ENCODE peak calls at places on chromosomes 11 and 22, in eight cellular contexts. T is GM23338, A is colonic mucosa, G is astrocyte of the spinal cord, D is HFF-Myc, E is AG09309, R is body of pancreas, Q is Peyer's patch. Z is an unnamed sample.

GRCh38 chr11:115637842-115638241 is 133.6 kb upstream of the CADM1 start:
- DNase-seq in E (no peak), R (no peak), A (no peak), G (no peak), Q (no peak), D (no peak), T (no peak), Z (no peak)

GRCh38 chr22:40235418-40235817 is 57.7 kb downstream of the TNRC6B start:
- DNase-seq in G (no peak), R (no peak), A (no peak), T (no peak), D (no peak), E (no peak), Q (no peak), Z (no peak)

GRCh38 chr11:66242085-66242765 is 26.2 kb upstream of the RAB1B start:
- DNase-seq in R (no peak), A (no peak), T (no peak), Q (no peak), E (no peak), D (no peak), G (no peak), Z (no peak)

GRCh38 chr22:17700778-17701177 is 62.2 kb downstream of the BCL2L13 start:
- DNase-seq in T (peak; percentile 41), G (no peak), E (no peak), R (no peak), D (no peak), A (no peak), Q (no peak), Z (no peak)

GRCh38 chr22:30305519-30305905 is 16.2 kb upstream of the CASTOR1 start:
- DNase-seq in G (no peak), T (no peak), E (no peak), R (peak; percentile 51), D (no peak), A (peak; percentile 73), Q (peak; percentile 91), Z (no peak)

GRCh38 chr11:102592634-102593581 is 32.2 kb downstream of the MMP20 start:
- DNase-seq in R (no peak), Q (peak; percentile 55), G (no peak), D (no peak), E (no peak), T (peak; percentile 72), A (no peak), Z (no peak)

GRCh38 chr11:79600747-79601146 is 159.9 kb upstream of the TENM4 start:
- DNase-seq in Q (no peak), R (no peak), A (no peak), D (no peak), E (no peak), G (no peak), T (no peak), Z (no peak)

GRCh38 chr11:131228378-131228777 is 142.0 kb upstream of the NTM start:
- DNase-seq in R (no peak), D (no peak), Q (no peak), A (no peak), T (no peak), E (no peak), G (no peak), Z (no peak)

GRCh38 chr22:35315855-35316745 is 16.4 kb downstream of the TOM1 start:
- DNase-seq in G (no peak), D (no peak), A (no peak), Q (peak; percentile 48), E (no peak), T (no peak), R (no peak), Z (no peak)

GRCh38 chr11:19650929-19651487 is 61.6 kb upstream of the NAV2 start:
- DNase-seq in Q (no peak), A (no peak), G (no peak), E (no peak), T (no peak), D (no peak), R (no peak), Z (no peak)

GRCh38 chr22:49545606-49546005 is 282.1 kb downstream of the BRD1 start:
- DNase-seq in G (no peak), E (no peak), D (no peak), Q (peak; percentile 24), A (no peak), T (no peak), R (peak; percentile 3), Z (no peak)

DNA sequence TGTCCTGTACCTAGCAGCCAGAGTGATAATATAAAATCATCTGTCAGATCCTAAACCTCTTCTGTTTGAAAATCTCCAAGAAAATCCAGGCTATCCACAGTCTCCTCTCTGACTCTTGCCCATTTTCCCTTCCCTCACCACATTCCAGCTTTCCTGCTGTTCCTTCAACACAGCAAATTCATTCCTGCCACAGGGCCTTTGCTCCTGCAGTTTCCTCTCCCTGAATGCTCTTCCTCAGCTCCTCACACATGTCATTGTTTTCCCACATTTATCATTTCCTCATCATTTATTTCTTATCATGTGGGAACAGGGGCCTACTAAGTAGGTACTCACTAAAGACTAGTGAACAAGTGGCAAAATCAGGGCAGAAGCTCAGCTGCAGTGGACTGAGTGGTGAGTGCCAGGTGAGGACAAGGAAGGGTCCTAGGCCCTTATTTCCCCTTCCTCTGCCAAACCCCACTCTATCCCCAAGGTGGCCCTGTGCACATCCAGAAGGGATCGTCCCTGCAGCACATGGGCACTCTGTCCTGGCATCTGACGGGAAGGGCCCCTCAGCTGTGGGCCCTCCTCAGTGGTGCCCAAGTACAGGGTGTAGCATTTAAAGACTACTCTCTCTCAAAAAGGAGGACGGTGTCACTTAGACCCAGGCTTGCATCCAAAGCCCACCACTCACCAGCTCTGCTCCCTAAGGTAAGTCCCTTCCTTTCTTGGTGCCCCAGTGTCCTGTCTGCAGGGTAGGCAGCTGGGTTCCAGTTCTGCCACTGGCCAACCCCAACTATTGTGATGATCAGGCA is 2.0 kb downstream of the LRRC32 start:
- DNase-seq in T (no peak), Q (no peak), A (no peak), E (no peak), R (no peak), G (no peak), D (no peak), Z (no peak)
- H3K4me3 ChIP-seq in T (no peak overlapping the region), Q (no peak overlapping the region), A (peak overlapping the region; percentile 18), E (no peak overlapping the region), R (no peak overlapping the region), G (no peak overlapping the region), D (no peak overlapping the region), Z (no peak overlapping the region)

DNA sequence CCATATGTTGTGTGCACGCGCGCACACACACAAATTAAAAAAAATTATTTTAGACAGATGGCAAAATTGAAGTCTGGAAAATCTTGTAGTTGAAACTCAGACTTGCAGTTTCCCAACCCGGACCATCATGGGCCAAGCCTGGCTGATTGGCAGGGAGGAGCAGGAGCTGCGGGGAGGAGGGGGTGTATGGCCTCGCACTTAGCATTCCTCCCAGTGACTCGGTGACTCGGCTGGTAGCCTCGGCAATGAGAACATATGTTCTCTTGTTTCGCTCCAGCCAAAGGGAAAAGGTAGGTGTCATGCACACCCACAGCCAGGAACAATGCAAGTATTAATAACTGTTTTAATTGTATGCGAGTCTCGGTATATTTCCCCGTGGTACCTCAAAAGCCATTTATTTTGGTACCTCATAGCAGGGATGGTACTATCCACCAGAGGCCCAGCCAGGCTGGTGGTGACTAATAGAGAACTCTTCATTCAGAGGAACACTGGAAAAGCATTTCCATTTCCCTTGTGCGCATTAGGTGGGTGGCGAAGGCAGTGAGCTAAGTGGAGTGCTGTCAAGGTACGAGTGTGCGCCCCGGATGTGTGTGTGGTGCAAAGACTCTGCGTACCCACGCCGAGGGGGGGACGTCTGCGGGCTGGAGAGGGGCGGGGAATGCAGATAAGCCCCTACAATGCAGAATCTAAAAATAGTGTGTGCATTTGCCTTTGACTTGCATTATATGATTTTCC is 92.4 kb downstream of the DSCAML1 start:
- DNase-seq in A (no peak), R (no peak), D (no peak), E (no peak), G (no peak), Q (no peak), T (no peak), Z (no peak)
- H3K4me3 ChIP-seq in A (no peak overlapping the region), R (no peak overlapping the region), D (no peak overlapping the region), E (no peak overlapping the region), G (no peak overlapping the region), Q (no peak overlapping the region), T (no peak overlapping the region), Z (no peak overlapping the region)

DNA sequence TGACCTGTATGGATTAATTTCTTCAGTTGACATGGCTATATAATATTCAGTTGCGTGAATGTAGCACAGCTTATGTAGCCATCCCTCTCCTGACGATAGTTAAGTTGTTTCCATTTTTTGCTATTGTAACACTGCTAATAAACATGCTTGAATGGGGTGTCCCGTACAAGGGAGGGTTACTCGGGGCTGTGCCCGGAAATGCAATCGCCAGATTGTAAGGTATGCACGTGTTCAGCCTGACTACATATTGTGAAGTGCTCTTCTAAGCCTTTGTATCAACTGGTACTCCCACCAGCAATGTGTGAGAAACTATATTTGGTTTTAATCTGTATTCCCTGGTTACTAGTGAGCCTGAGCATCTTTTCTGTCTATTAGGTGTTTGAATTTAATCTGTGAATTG is 16.1 kb downstream of the ST3GAL4 start:
- DNase-seq in R (no peak), T (no peak), Q (no peak), G (no peak), E (no peak), A (no peak), D (no peak), Z (no peak)
- H3K4me3 ChIP-seq in R (no peak overlapping the region), T (no peak overlapping the region), Q (no peak overlapping the region), G (no peak overlapping the region), E (no peak overlapping the region), A (no peak overlapping the region), D (no peak overlapping the region), Z (no peak overlapping the region)

GRCh38 chr22:33095661-33096060 is 37.5 kb upstream of the SYN3 start:
- DNase-seq in D (no peak), G (no peak), Q (no peak), E (no peak), T (no peak), R (no peak), A (no peak), Z (no peak)
- H3K4me3 ChIP-seq in D (no peak overlapping the region), G (no peak overlapping the region), Q (no peak overlapping the region), E (no peak overlapping the region), T (no peak overlapping the region), R (no peak overlapping the region), A (no peak overlapping the region), Z (no peak overlapping the region)

GRCh38 chr11:129222158-129222557 is 30.0 kb upstream of the ARHGAP32 start:
- DNase-seq in G (no peak), R (no peak), E (no peak), D (no peak), A (no peak), T (no peak), Q (no peak), Z (no peak)

GRCh38 chr11:129223260-129223659 is 31.1 kb upstream of the ARHGAP32 start:
- DNase-seq in R (no peak), D (no peak), G (no peak), E (no peak), Q (no peak), A (no peak), T (no peak), Z (no peak)

GRCh38 chr11:129225190-129225589 is 33.1 kb upstream of the ARHGAP32 start:
- DNase-seq in Q (no peak), E (peak; percentile 14), R (no peak), T (no peak), A (no peak), G (peak; percentile 72), D (no peak), Z (peak; percentile 36)

GRCh38 chr11:129224538-129224937 is 32.4 kb upstream of the ARHGAP32 start:
- DNase-seq in A (no peak), D (no peak), Q (no peak), E (no peak), T (no peak), G (no peak), R (no peak), Z (no peak)

GRCh38 chr11:129223701-129224149 is 31.6 kb upstream of the ARHGAP32 start:
- DNase-seq in T (no peak), G (no peak), Q (no peak), A (no peak), E (peak; percentile 60), D (no peak), R (no peak), Z (peak; percentile 33)
- H3K4me3 ChIP-seq in T (no peak overlapping the region), G (no peak overlapping the region), Q (no peak overlapping the region), A (no peak overlapping the region), E (no peak overlapping the region), D (no peak overlapping the region), R (no peak overlapping the region), Z (no peak overlapping the region)